ENCODE peak calls at places on chromosomes 12 and 14, in five cellular contexts. M is A673; B is H9; H is A549; R is CD8-positive, alpha-beta memory T cell. C is an unnamed sample.

GRCh38 chr12:64833928-64834327 is 9.5 kb downstream of the TBC1D30 start:
- DNase-seq in R (no peak), B (no peak), H (no peak), M (no peak), C (no peak)

GRCh38 chr14:36105401-36105800 is 71.1 kb downstream of the PTCSC3 start:
- DNase-seq in H (no peak), M (peak), R (no peak), B (peak), C (no peak)

GRCh38 chr14:68612049-68612448 is 180.8 kb downstream of the ZFP36L1 start:
- DNase-seq in M (no peak), H (no peak), B (no peak), R (no peak), C (no peak)

GRCh38 chr14:101478796-101479410 is 82.4 kb upstream of the DIO3 start:
- DNase-seq in R (no peak), M (no peak), B (peak), H (no peak), C (no peak)

GRCh38 chr14:91374287-91374880 is 43.2 kb downstream of the CCDC88C start:
- DNase-seq in R (no peak), B (no peak), M (no peak), H (no peak), C (no peak)

GRCh38 chr12:55727643-55728184 is 1.1 kb downstream of the CD63 start:
- DNase-seq in R (no peak), M (no peak), B (no peak), H (peak), C (no peak)

GRCh38 chr12:2322554-2323120 is 269.9 kb downstream of the CACNA1C start:
- DNase-seq in H (no peak), M (no peak), B (no peak), R (no peak), C (no peak)

GRCh38 chr12:57628280-57629191 is 4.5 kb downstream of the B4GALNT1 start:
- DNase-seq in H (no peak), B (peak), M (no peak), R (no peak), C (no peak)

GRCh38 chr14:67610491-67610890 is 9.2 kb upstream of the ARG2 start:
- DNase-seq in H (no peak), M (no peak), B (no peak), R (no peak), C (no peak)

GRCh38 chr12:107759410-107759809 is 1.5 kb downstream of the PRDM4 start:
- DNase-seq in H (peak), M (peak), R (no peak), B (no peak), C (no peak)

GRCh38 chr12:102964872-102965271 is 7.4 kb downstream of the ASCL1 start:
- DNase-seq in B (peak), M (no peak), H (peak), R (no peak), C (peak)

GRCh38 chr14:67831122-67831521 is 11.5 kb downstream of the RAD51B start:
- DNase-seq in R (no peak), B (no peak), M (no peak), H (no peak), C (no peak)

GRCh38 chr14:73712540-73713141 is 1.5 kb downstream of the PNMA1 start:
- DNase-seq in M (no peak), H (no peak), B (peak), R (no peak), C (no peak)

GRCh38 chr12:112179341-112179740 is 54.0 kb downstream of the TRAFD1 start:
- DNase-seq in R (no peak), B (no peak), M (no peak), H (no peak), C (no peak)

GRCh38 chr14:91249841-91250616 is 5.5 kb upstream of the GPR68 start:
- DNase-seq in H (no peak), B (peak), R (peak), M (no peak), C (no peak)

GRCh38 chr14:51498411-51499227 is 153.1 kb upstream of the FRMD6 start:
- DNase-seq in M (no peak), B (no peak), H (no peak), R (no peak), C (no peak)

GRCh38 chr12:124783087-124783486 is 80.6 kb downstream of the SCARB1 start:
- DNase-seq in B (no peak), M (no peak), H (no peak), R (no peak), C (no peak)

GRCh38 chr12:71662861-71663560 is 637 bp downstream of the ZFC3H1 start:
- DNase-seq in B (peak), M (peak), H (peak), R (peak), C (no peak)

GRCh38 chr12:62683724-62684501 is 217.3 kb downstream of the MON2 start:
- DNase-seq in M (peak), R (no peak), B (no peak), H (no peak), C (no peak)

GRCh38 chr14:100660498-100661339 is 66.0 kb upstream of the DLK1 start:
- DNase-seq in B (no peak), H (no peak), R (no peak), M (peak), C (no peak)

GRCh38 chr14:99602054-99602787 is 1.8 kb downstream of the CCDC85C start:
- DNase-seq in B (no peak), R (no peak), H (no peak), M (peak), C (no peak)

GRCh38 chr12:22628228-22628627 is 3.3 kb downstream of the ETNK1 start:
- DNase-seq in B (no peak), M (no peak), H (no peak), R (no peak), C (no peak)

GRCh38 chr14:68462683-68463082 is 330.2 kb downstream of the ZFP36L1 start:
- DNase-seq in R (no peak), M (no peak), B (no peak), H (no peak), C (no peak)

GRCh38 chr12:129535351-129535750 is 368.5 kb downstream of the TMEM132D start:
- DNase-seq in H (no peak), B (no peak), M (no peak), R (no peak), C (no peak)

GRCh38 chr12:131087991-131088700 is 134.4 kb downstream of the ADGRD1 start:
- DNase-seq in H (no peak), B (peak), M (no peak), R (no peak), C (peak)

GRCh38 chr12:56229082-56229481 is 769 bp upstream of the SLC39A5 start:
- DNase-seq in R (no peak), B (no peak), M (no peak), H (no peak), C (no peak)

GRCh38 chr14:99055816-99056215 is 216.2 kb downstream of the BCL11B start:
- DNase-seq in M (no peak), B (no peak), R (peak), H (no peak), C (no peak)

GRCh38 chr14:70602254-70602653 is 1.8 kb upstream of the MED6 start:
- DNase-seq in B (no peak), M (no peak), R (no peak), H (no peak), C (no peak)

GRCh38 chr14:37594238-37594915 is 672 bp downstream of the FOXA1 start:
- DNase-seq in H (peak), M (peak), B (peak), R (no peak), C (no peak)

GRCh38 chr12:82058197-82058596 is 299.0 kb upstream of the PPFIA2 start:
- DNase-seq in H (no peak), B (no peak), R (no peak), M (no peak), C (no peak)

GRCh38 chr12:122523280-122523679 is 3.5 kb downstream of the RSRC2 start:
- DNase-seq in R (no peak), B (no peak), H (no peak), M (peak), C (no peak)

GRCh38 chr12:6476496-6476895 is 6.0 kb upstream of the VAMP1 start:
- DNase-seq in M (no peak), B (no peak), R (no peak), H (no peak), C (no peak)

GRCh38 chr14:61696753-61697318 is 1.5 kb downstream of the HIF1A start:
- DNase-seq in H (no peak), R (no peak), B (no peak), M (no peak), C (no peak)

GRCh38 chr12:60279224-60279623 is 683.4 kb downstream of the SLC16A7 start:
- DNase-seq in H (no peak), M (no peak), R (no peak), B (no peak), C (no peak)

GRCh38 chr12:51383281-51383905 is 7.8 kb downstream of the GALNT6 start:
- DNase-seq in H (no peak), R (no peak), B (no peak), M (no peak), C (no peak)

GRCh38 chr12:53938276-53939140 is at the start of gene HOXC13:
- DNase-seq in M (peak), H (peak), R (no peak), B (peak), C (no peak)

DNA sequence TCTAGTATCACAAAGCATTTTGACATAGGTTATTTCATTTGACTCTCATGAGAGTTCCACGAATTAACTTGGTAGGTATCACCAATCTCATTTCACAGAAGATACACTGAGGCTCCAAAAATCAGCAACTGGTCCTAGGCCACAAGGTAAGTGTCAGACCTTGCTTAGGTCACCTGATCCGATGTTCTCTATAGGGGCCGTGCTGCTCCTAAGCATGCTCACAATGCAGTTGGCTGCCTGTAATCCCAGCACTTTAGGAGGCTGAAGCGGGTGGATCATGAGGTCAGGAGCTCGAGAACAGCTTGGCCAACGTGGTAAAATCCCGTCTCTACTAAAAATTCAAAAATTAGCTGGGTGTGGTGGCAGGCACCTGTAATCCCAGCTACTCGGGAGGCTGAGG is 78.7 kb upstream of the FOXN3 start:
- DNase-seq in M (no peak), H (no peak), R (no peak), B (no peak), C (no peak)
- H3K27ac ChIP-seq in M (no peak), H (no peak), R (no peak), B (no peak), C (no peak)

GRCh38 chr12:27896419-27896990 is 76.0 kb downstream of the PTHLH start:
- DNase-seq in H (no peak), M (no peak), R (no peak), B (no peak), C (no peak)

GRCh38 chr12:27901959-27902358 is 70.6 kb downstream of the PTHLH start:
- DNase-seq in R (no peak), H (no peak), B (no peak), M (no peak), C (no peak)

GRCh38 chr12:27900920-27901879 is 71.3 kb downstream of the PTHLH start:
- DNase-seq in B (no peak), M (no peak), H (no peak), R (no peak), C (no peak)

GRCh38 chr12:27898022-27898421 is 74.5 kb downstream of the PTHLH start:
- DNase-seq in H (no peak), M (no peak), B (no peak), R (no peak), C (no peak)

GRCh38 chr12:27899151-27899661 is 73.3 kb downstream of the PTHLH start:
- DNase-seq in H (no peak), R (no peak), B (no peak), M (no peak), C (no peak)
- H3K27ac ChIP-seq in H (no peak), R (no peak), B (no peak), M (no peak), C (no peak)

GRCh38 chr14:64703393-64704144 is 655 bp upstream of the PLEKHG3 start:
- DNase-seq in B (peak), R (no peak), M (no peak), H (no peak), C (no peak)
- H3K27ac ChIP-seq in B (peak), R (peak), M (peak), H (peak), C (peak)

DNA sequence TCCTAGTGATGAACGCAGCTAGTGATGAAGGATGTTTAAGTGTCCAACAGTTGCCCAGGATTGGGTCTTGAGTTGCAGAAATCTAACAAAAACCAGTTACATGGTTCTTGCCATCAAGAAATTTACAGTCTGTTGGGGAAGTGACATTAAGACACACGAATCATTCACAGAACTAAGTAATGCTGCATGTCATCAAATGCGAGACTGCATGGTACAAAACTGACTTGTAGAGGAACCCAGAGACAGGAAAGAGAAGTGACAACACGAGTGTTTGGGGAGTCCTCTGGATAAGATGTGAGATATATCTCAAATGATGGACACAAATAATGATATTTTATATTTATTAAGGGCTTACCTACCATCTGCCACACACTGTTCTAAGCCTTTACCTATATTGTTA is 6.1 kb upstream of the SYNE3 start:
- DNase-seq in R (no peak), H (no peak), M (no peak), B (no peak), C (no peak)
- H3K27ac ChIP-seq in R (peak), H (no peak), M (peak), B (no peak), C (no peak)

C was measured in vagina.